ENCODE peak calls at places on chromosomes 13 and 19, in four cellular contexts. Z is mesendoderm, T is K562, O is stromal cell of bone marrow. M is an unnamed sample.

GRCh38 chr13:22927008-22927393 is 253.8 kb upstream of the SGCG start:
- DNase-seq in T (no peak), Z (no peak), O (no peak), M (no peak)

GRCh38 chr19:5171711-5172110 is 168.9 kb downstream of the PTPRS start:
- DNase-seq in O (no peak), T (no peak), Z (peak), M (no peak)

GRCh38 chr19:33502991-33503790 is 18.4 kb downstream of the PEPD start:
- DNase-seq in Z (no peak), T (no peak), O (no peak), M (no peak)

GRCh38 chr13:113796211-113796875 is 37.3 kb downstream of the TMEM255B start:
- DNase-seq in Z (no peak), O (no peak), T (no peak), M (no peak)

GRCh38 chr13:72590091-72590490 is 137.3 kb downstream of the MZT1 start:
- DNase-seq in Z (no peak), T (no peak), O (no peak), M (no peak)

GRCh38 chr13:36778083-36778671 is 40.8 kb upstream of the RFXAP start:
- DNase-seq in Z (peak), T (no peak), O (no peak), M (no peak)

GRCh38 chr19:41746593-41747227 is 8.6 kb upstream of the CEACAM6 start:
- DNase-seq in O (peak), T (peak), Z (peak), M (peak)

GRCh38 chr13:48431987-48432615 is 19.2 kb upstream of the LPAR6 start:
- DNase-seq in O (no peak), T (no peak), Z (no peak), M (no peak)

GRCh38 chr19:30539981-30540380 is 167.8 kb downstream of the ZNF536 start:
- DNase-seq in Z (no peak), T (no peak), O (no peak), M (no peak)

GRCh38 chr19:18768046-18768771 is 22.9 kb downstream of the COMP start:
- DNase-seq in Z (no peak), O (no peak), T (no peak), M (no peak)

GRCh38 chr13:77918391-77919261 is at the start of gene EDNRB:
- DNase-seq in O (no peak), T (no peak), Z (peak), M (peak)

M was measured in NB4.